ENCODE peak calls at places on chromosomes 6 and 20, in four cellular contexts. I is uterus; V is effector memory CD4-positive, alpha-beta T cell; U is H9. T is an unnamed sample.

GRCh38 chr20:53370345-53370961 is 223.2 kb downstream of the ZNF217 start:
- DNase-seq in I (no peak), V (no peak), U (no peak), T (no peak)

GRCh38 chr6:129575378-129576118 is 134.4 kb downstream of the ARHGAP18 start:
- DNase-seq in I (no peak), V (no peak), U (no peak), T (no peak)

GRCh38 chr6:107634147-107635057 is 144.5 kb downstream of the SOBP start:
- DNase-seq in I (no peak), V (no peak), U (no peak), T (no peak)

GRCh38 chr6:159169557-159170332 is 545 bp downstream of the FNDC1 start:
- DNase-seq in I (peak; percentile 23), V (no peak), U (peak; percentile 77), T (no peak)

GRCh38 chr6:40510442-40510841 is 76.7 kb downstream of the LRFN2 start:
- DNase-seq in I (no peak), V (no peak), U (no peak), T (no peak)

GRCh38 chr6:128005009-128005408 is 104.2 kb upstream of the THEMIS start:
- DNase-seq in I (no peak), V (no peak), U (no peak), T (no peak)

GRCh38 chr6:112639436-112639835 is 292.3 kb downstream of the RFPL4B start:
- DNase-seq in I (no peak), V (no peak), U (no peak), T (no peak)

GRCh38 chr6:166752928-166753721 is 126.1 kb upstream of the RPS6KA2 start:
- DNase-seq in I (no peak), V (no peak), U (no peak), T (no peak)

GRCh38 chr6:56382416-56382940 is 135.1 kb upstream of the COL21A1 start:
- DNase-seq in I (no peak), V (no peak), U (no peak), T (no peak)

GRCh38 chr6:100144991-100145390 is 151.0 kb upstream of the MCHR2 start:
- DNase-seq in I (no peak), V (no peak), U (no peak), T (no peak)

DNA sequence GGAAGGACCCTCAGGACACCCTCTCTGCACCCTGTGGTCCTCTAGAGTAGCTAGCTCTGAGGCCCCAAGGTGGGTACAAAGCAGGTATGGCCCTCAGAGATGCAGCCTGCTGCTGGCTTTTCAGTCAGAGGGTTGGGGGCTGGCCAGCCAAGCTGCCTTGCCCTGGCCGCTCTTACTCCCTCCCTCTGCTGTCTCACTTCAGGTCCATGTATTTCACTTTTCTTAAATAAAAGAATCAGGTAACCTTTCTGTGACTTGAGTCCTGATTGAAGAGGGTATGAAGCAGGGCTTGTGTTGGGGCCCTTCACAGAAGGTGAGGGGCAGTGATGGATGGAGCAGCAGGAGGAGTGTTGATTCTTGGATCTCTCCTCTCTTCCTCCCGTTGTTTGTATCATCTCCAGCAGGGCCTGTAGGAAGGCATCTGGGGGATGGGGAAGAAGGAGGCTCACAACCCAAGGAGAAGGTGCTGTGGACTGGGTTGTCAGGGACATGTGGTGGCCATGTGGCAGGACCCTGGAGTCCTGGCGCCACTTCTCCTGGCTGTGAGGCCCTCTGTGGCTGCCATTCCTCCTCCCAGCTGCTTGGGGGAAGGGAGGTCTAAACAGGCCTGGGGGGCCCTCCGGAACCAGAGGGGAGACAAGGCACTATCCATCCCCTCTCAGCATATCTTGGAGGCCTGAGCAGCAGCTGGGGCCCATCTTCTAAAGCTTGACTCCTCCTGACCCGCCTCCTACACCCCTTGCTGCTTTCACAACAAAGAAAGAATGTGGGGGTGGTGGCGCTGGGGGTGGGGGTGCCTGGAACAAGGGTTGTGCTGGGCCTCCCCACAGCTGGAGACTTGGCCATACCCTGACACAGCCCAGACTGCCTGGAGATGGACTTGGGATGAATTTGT is 1.0 kb upstream of the PTK7 start:
- DNase-seq in I (peak; percentile 88), V (no peak), U (no peak), T (no peak)
- H3K27ac ChIP-seq in I (peak overlapping the region; percentile 94), V (no peak overlapping the region), U (no peak overlapping the region), T (peak overlapping the region; percentile 57)

GRCh38 chr6:111409430-111409829 is 73.6 kb downstream of the REV3L start:
- DNase-seq in I (no peak), V (no peak), U (no peak), T (no peak)

GRCh38 chr6:111410371-111410770 is 72.6 kb downstream of the REV3L start:
- DNase-seq in I (no peak), V (no peak), U (no peak), T (no peak)

GRCh38 chr6:111414373-111414772 is 68.6 kb downstream of the REV3L start:
- DNase-seq in I (no peak), V (no peak), U (no peak), T (no peak)

GRCh38 chr6:111411978-111412574 is 70.9 kb downstream of the REV3L start:
- DNase-seq in I (no peak), V (no peak), U (no peak), T (no peak)

GRCh38 chr6:111411046-111411445 is 72.0 kb downstream of the REV3L start:
- DNase-seq in I (no peak), V (no peak), U (no peak), T (no peak)
- H3K27ac ChIP-seq in I (no peak overlapping the region), V (no peak overlapping the region), U (no peak overlapping the region), T (no peak overlapping the region)

GRCh38 chr6:6002005-6002808 is 4.5 kb downstream of the NRN1 start:
- DNase-seq in I (no peak), V (no peak), U (peak; percentile 63), T (no peak)
- H3K27ac ChIP-seq in I (no peak overlapping the region), V (no peak overlapping the region), U (no peak overlapping the region), T (no peak overlapping the region)

GRCh38 chr6:32844839-32845372 is 1.1 kb upstream of the PSMB8 start:
- DNase-seq in I (no peak), V (no peak), U (no peak), T (no peak)
- H3K27ac ChIP-seq in I (peak overlapping the region; percentile 90), V (peak overlapping the region; percentile 96), U (no peak overlapping the region), T (peak overlapping the region; percentile 50)

DNA sequence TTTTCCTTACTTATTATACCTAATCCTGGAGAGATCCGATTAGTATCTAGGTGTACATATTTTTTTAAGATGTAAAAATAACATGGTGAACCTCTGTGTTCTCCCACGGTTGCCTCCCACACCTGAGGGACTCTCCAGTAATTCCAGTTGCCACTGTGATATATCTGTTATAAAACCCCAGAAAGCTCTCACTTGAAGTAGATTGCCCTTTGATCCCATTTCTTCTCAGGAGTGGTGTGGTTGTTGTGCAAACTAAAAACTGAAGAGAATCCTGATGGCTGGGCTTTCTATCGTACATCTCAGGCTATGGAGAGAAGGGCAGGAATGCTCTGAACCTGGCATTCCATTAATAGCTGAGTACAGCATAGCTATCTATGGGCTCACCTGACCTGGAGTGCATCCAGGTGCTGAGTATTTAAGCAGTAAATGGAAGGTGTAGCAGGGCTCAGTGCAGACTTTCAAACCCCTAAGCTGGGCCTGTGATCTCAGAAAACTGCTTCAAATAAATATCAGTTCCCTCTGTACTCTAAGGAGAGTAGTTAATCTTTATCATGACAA is 40.9 kb downstream of the VGLL2 start:
- DNase-seq in I (no peak), V (no peak), U (no peak), T (no peak)
- H3K27ac ChIP-seq in I (no peak overlapping the region), V (no peak overlapping the region), U (no peak overlapping the region), T (no peak overlapping the region)

GRCh38 chr20:44574372-44574771 is 8.0 kb upstream of the PKIG start:
- DNase-seq in I (no peak), V (no peak), U (no peak), T (no peak)
- H3K27ac ChIP-seq in I (peak overlapping the region; percentile 87), V (no peak overlapping the region), U (no peak overlapping the region), T (no peak overlapping the region)

GRCh38 chr20:43541214-43541613 is 17.6 kb upstream of the SGK2 start:
- DNase-seq in I (no peak), V (no peak), U (no peak), T (no peak)
- H3K27ac ChIP-seq in I (no peak overlapping the region), V (no peak overlapping the region), U (no peak overlapping the region), T (no peak overlapping the region)

T was measured in RWPE2.